ENCODE peak calls at places on chromosomes 16 and 17, in seven cellular contexts. I is A549, E is stomach, V is adrenal gland, G is heart left ventricle, U is breast epithelium, W is body of pancreas. A is an unnamed sample.

GRCh38 chr16:68470461-68471150 is 22.3 kb upstream of the SMPD3 start:
- DNase-seq in I (no peak), E (no peak), V (peak; percentile 38), G (no peak), U (no peak), W (no peak), A (no peak)

GRCh38 chr17:36544049-36544319 is 735 bp upstream of the GGNBP2 start:
- DNase-seq in I (peak; percentile 46), E (peak; percentile 47), V (peak; percentile 52), G (peak; percentile 69), U (no peak), W (no peak), A (peak; percentile 80)

GRCh38 chr17:78725448-78726021 is 56.5 kb downstream of the CYTH1 start:
- DNase-seq in I (no peak), E (no peak), V (no peak), G (no peak), U (no peak), W (no peak), A (no peak)

GRCh38 chr17:50027639-50028206 is 28.2 kb upstream of the ITGA3 start:
- DNase-seq in I (peak; percentile 98), E (peak; percentile 66), V (peak; percentile 80), G (peak; percentile 76), U (peak; percentile 60), W (peak; percentile 35), A (no peak)

GRCh38 chr16:19307587-19308241 is 22.2 kb downstream of the CLEC19A start:
- DNase-seq in I (no peak), E (no peak), V (no peak), G (no peak), U (no peak), W (no peak), A (peak; percentile 16)

GRCh38 chr17:19284005-19284959 is 47.1 kb downstream of the EPN2 start:
- DNase-seq in I (no peak), E (no peak), V (no peak), G (no peak), U (no peak), W (no peak), A (no peak)

GRCh38 chr17:57915980-57916757 is 39.0 kb downstream of the CUEDC1 start:
- DNase-seq in I (no peak), E (no peak), V (no peak), G (no peak), U (no peak), W (no peak), A (no peak)

GRCh38 chr16:30805056-30805369 is 18.0 kb upstream of the ZNF629 start:
- DNase-seq in I (no peak), E (no peak), V (no peak), G (no peak), U (no peak), W (no peak), A (no peak)

GRCh38 chr16:60748366-60748765 is 1287.9 kb downstream of the CDH8 start:
- DNase-seq in I (no peak), E (no peak), V (no peak), G (no peak), U (no peak), W (no peak), A (no peak)

GRCh38 chr16:31452631-31453106 is 6.6 kb upstream of the ARMC5 start:
- DNase-seq in I (no peak), E (no peak), V (peak; percentile 42), G (no peak), U (no peak), W (no peak), A (peak; percentile 60)

GRCh38 chr16:3487521-3488410 is 7.5 kb downstream of the C16orf90 start:
- DNase-seq in I (no peak), E (no peak), V (no peak), G (peak; percentile 47), U (no peak), W (no peak), A (no peak)

DNA sequence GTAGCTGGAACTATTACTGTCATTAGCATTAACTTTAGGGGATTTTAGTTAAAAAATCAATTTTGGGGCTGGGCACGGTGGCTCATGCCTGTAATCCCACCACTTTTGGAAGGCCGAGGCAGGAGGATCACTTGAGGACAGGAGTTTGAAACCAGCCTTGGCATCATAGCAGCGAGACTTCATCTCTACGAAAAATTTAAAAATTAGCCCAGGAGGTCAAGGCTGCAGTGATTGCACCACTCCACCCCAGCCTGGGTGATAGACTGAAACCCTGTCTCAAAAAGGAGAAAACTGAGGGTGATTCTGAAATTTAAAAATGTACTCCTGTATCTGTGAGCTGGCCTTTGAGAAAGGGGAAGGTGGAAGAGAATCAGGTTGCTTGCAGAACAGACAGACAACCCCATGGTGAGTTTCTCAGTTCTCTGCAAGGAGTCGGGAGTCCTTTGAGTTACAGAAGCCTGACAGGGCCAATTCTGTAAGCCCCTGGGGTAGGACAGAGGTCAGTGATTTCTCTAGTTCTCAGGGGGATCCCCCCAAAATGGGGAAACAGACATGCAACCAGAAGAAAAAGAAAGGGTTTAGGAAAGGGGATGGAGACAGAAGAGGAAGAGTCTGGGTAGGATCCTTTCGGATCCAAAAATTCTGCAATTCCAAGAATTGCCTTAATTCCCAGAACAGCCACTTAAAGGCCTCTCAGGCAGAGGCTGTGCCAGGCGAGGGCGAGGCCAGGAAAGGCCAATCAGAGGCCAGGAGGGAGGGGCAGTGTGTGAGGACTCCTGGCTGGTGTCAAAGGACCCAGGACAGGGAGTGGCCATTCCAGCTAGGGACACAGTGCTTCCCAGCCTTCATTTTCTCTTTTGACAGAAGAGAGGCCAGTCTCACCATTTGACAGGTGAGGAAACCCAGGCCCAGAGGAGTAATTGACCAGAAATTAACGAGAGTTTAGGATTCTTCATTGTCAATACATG is 6.7 kb downstream of the NUPR1 start:
- DNase-seq in I (no peak), E (peak; percentile 90), V (peak; percentile 72), G (peak; percentile 85), U (peak; percentile 69), W (peak; percentile 89), A (no peak)
- TF ChIP-seq POLR2A in I (no peak), E (no peak), V (no peak), G (no peak), U (no peak), W (peak; percentile 56), A (no peak)

DNA sequence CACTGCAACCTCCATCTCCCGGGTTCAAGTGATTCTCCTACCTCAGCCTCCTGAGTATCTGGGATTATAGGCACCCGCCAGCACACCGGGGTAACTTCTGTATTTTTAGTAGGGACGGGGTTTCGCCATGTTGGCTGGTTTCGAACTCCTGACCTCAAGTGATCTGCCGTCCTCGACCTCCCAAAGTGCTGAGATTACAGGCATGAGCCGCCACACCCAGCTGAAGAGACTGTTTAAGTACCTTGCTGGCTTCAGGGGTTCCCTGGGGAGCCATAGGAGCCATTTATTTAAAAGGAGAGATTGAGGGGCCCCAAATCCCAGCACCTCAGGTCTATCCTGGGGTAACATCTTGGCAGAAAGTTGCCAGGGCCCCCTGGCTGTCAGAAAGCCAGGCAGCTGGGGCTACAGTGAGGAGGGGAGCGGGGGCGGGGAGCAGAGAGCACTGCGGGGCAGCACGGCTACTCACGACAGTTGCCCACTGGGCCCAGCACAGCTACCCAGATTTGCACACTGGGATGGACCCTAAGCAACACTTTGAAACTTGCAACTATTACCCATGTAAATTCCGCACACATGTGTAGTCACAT is 1.6 kb downstream of the SNAI3 start:
- DNase-seq in I (no peak), E (no peak), V (no peak), G (no peak), U (no peak), W (no peak), A (no peak)
- TF ChIP-seq POLR2A in I (no peak), E (no peak), V (no peak), G (no peak), U (no peak), W (no peak), A (no peak)

DNA sequence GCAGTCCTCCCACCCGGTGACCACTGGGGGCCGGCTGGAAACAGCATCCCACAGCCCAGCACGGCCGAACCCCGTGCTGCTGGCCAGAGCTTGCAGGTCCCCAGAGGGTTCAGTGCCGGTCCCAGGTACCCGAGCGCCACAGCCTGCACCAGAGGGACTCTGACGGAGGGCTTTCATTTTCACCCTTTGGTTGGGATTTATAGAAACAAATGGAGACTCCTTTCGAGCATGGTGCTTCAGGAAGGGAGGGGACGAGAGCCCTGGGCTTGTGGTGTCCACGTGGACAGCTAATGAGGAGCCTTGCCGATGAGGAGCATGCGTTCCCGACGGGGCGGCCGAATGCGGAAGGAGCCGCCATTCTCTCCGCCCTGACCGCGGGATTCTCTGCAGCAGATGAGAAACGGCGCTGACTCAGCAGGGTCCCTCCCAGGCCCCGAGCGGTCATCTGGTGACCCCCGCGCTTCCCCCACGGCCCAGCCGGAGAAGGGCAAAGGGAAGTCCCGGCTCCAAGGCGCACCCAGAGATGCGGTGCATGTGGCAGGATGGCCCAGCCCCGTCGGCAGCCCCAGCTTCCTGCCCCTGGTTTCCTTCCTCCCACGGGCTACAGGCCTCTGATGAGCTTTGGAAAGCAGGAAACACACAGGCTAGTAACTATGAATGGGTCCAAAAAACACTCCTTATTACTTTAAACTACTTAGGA is 9.8 kb downstream of the SLC38A10 start:
- DNase-seq in I (no peak), E (peak; percentile 56), V (peak; percentile 64), G (peak; percentile 92), U (no peak), W (no peak), A (peak; percentile 44)
- TF ChIP-seq POLR2A in I (no peak), E (no peak), V (no peak), G (no peak), U (no peak), W (no peak), A (no peak)

DNA sequence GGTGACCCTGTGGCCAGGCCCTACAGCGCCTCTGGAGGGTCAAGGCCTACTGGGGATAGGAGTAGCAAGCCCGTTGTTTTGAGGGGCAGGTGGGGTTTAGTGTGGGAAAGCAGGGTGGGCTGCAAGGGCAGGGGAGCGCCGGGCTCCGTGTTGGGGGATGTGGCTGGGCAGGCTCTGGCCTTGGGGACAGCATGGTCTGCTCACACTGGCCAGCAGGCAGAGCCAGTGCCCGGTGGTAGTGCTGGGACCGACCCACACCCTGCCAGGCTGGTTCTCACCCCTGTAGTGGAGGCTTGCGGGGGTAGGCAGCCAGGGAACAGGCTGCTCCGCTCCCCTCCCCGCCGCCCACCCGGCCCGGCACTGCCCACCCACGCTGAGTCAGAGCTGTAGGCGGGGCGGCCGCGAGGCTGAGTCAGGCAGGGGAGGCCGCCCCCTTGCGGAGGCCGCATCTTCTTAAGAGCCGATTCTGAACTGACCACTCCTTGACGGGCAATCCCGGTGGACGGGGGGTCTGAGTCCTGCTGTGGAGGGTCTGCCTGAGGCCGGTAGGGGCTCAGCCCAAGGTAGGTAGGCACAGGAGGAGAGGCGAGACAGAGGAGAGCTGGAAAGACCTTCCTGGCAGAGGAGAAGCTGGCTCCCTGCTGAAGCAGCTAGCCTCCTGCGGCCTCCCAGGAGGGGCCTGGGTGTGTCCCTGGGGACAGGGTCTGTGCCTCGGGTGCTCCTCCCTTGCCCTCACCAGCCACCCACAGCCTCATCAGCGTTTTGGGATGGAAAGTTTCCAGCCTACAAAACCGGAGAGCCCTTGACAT is 62.4 kb downstream of the BAIAP2 start:
- DNase-seq in I (peak; percentile 84), E (peak; percentile 74), V (peak; percentile 80), G (peak; percentile 89), U (no peak), W (peak; percentile 48), A (peak; percentile 89)
- TF ChIP-seq POLR2A in I (no peak), E (no peak), V (no peak), G (no peak), U (no peak), W (no peak), A (no peak)